ENCODE peak calls at places on chromosomes 4 and X, in seven cellular contexts. W is osteocyte, S is GM12865, M is stomach, I is A673, V is type B pancreatic cell, R is progenitor cell of endocrine pancreas. L is an unnamed sample.

GRCh38 chrX:139332441-139332840 is 198.1 kb upstream of the F9 start:
- DNase-seq in W (no peak), S (no peak), M (no peak), I (no peak), V (no peak), R (no peak), L (no peak)

GRCh38 chr4:182454440-182455013 is 211.3 kb downstream of the TENM3 start:
- DNase-seq in W (no peak), S (no peak), M (no peak), I (no peak), V (no peak), R (no peak), L (no peak)

GRCh38 chr4:76275486-76276126 is 24.1 kb downstream of the FAM47E start:
- DNase-seq in W (no peak), S (no peak), M (no peak), I (peak; percentile 2), V (no peak), R (no peak), L (no peak)

GRCh38 chr4:93814722-93815121 is 13.8 kb upstream of the ATOH1 start:
- DNase-seq in W (no peak), S (peak; percentile 10), M (no peak), I (no peak), V (no peak), R (no peak), L (no peak)

GRCh38 chrX:102560423-102561068 is 38.8 kb upstream of the ARMCX5 start:
- DNase-seq in W (no peak), S (no peak), M (no peak), I (no peak), V (no peak), R (no peak), L (no peak)

GRCh38 chrX:153465691-153466380 is 4.5 kb downstream of the HAUS7 start:
- DNase-seq in W (no peak), S (no peak), M (no peak), I (no peak), V (no peak), R (no peak), L (no peak)

GRCh38 chrX:2710496-2710895 is 19.4 kb downstream of the CD99 start:
- DNase-seq in W (no peak), S (no peak), M (no peak), I (peak; percentile 91), V (no peak), R (no peak), L (no peak)

GRCh38 chrX:137432609-137433008 is 133.3 kb upstream of the ZIC3 start:
- DNase-seq in W (no peak), S (peak; percentile 39), M (no peak), I (peak; percentile 55), V (no peak), R (no peak), L (no peak)

GRCh38 chr4:125390126-125390525 is 75.4 kb downstream of the FAT4 start:
- DNase-seq in W (no peak), S (no peak), M (no peak), I (no peak), V (no peak), R (no peak), L (no peak)

GRCh38 chr4:1850276-1850675 is 5.7 kb downstream of the LETM1 start:
- DNase-seq in W (no peak), S (no peak), M (no peak), I (no peak), V (no peak), R (no peak), L (no peak)

GRCh38 chr4:80360900-80361299 is 25.4 kb downstream of the CFAP299 start:
- DNase-seq in W (no peak), S (no peak), M (no peak), I (no peak), V (no peak), R (no peak), L (no peak)

GRCh38 chrX:154008521-154008920 is 11.2 kb downstream of the IRAK1 start:
- DNase-seq in W (no peak), S (peak; percentile 46), M (no peak), I (no peak), V (no peak), R (no peak), L (no peak)

GRCh38 chr4:168691621-168692376 is 194.9 kb downstream of the PALLD start:
- DNase-seq in W (no peak), S (no peak), M (no peak), I (no peak), V (no peak), R (no peak), L (no peak)

GRCh38 chr4:6641164-6641970 is 882 bp downstream of the MRFAP1 start:
- DNase-seq in W (no peak), S (peak; percentile 48), M (peak; percentile 40), I (no peak), V (no peak), R (no peak), L (no peak)

GRCh38 chr4:7813674-7814073 is 126.0 kb downstream of the AFAP1 start:
- DNase-seq in W (no peak), S (no peak), M (no peak), I (no peak), V (no peak), R (no peak), L (no peak)

GRCh38 chrX:69083785-69084184 is 81.5 kb downstream of the PJA1 start:
- DNase-seq in W (no peak), S (no peak), M (no peak), I (no peak), V (no peak), R (no peak), L (no peak)

GRCh38 chr4:84470204-84470785 is 28.8 kb downstream of the NKX6-1 start:
- DNase-seq in W (no peak), S (peak; percentile 20), M (no peak), I (peak; percentile 9), V (no peak), R (no peak), L (no peak)

GRCh38 chr4:17385403-17385802 is 126.5 kb downstream of the QDPR start:
- DNase-seq in W (no peak), S (peak; percentile 52), M (no peak), I (no peak), V (no peak), R (no peak), L (no peak)

GRCh38 chr4:1460967-1461868 is 55.0 kb upstream of the NKX1-1 start:
- DNase-seq in W (peak; percentile 73), S (no peak), M (peak; percentile 15), I (no peak), V (peak; percentile 62), R (no peak), L (no peak)

GRCh38 chr4:80070880-80071620 is 2.0 kb downstream of the ANTXR2 start:
- DNase-seq in W (no peak), S (no peak), M (no peak), I (no peak), V (no peak), R (no peak), L (no peak)

GRCh38 chr4:152063301-152064235 is 302.8 kb upstream of the GATB start:
- DNase-seq in W (no peak), S (no peak), M (peak; percentile 34), I (peak; percentile 10), V (no peak), R (no peak), L (no peak)

GRCh38 chr4:88792821-88793220 is 95.2 kb upstream of the NAP1L5 start:
- DNase-seq in W (no peak), S (no peak), M (no peak), I (no peak), V (no peak), R (no peak), L (no peak)

GRCh38 chr4:2793578-2793919 is 664 bp downstream of the SH3BP2 start:
- DNase-seq in W (peak; percentile 81), S (peak; percentile 11), M (peak; percentile 56), I (peak; percentile 42), V (no peak), R (no peak), L (no peak)

GRCh38 chr4:15964159-15964558 is 1.2 kb upstream of the FGFBP2 start:
- DNase-seq in W (no peak), S (no peak), M (no peak), I (no peak), V (no peak), R (no peak), L (no peak)
- TF ChIP-seq CTCF in W (no peak), S (no peak), M (no peak), I (peak; percentile 14), V (no peak), R (no peak), L (no peak)

GRCh38 chrX:53247928-53248327 is 22.9 kb upstream of the KDM5C start:
- DNase-seq in W (no peak), S (no peak), M (no peak), I (no peak), V (no peak), R (no peak), L (no peak)

GRCh38 chrX:53251307-53251706 is 26.3 kb upstream of the KDM5C start:
- DNase-seq in W (no peak), S (no peak), M (no peak), I (no peak), V (no peak), R (no peak), L (no peak)

GRCh38 chrX:53246231-53246630 is 21.2 kb upstream of the KDM5C start:
- DNase-seq in W (no peak), S (no peak), M (no peak), I (no peak), V (no peak), R (no peak), L (no peak)

GRCh38 chrX:53250556-53250955 is 25.5 kb upstream of the KDM5C start:
- DNase-seq in W (no peak), S (no peak), M (no peak), I (no peak), V (no peak), R (no peak), L (no peak)

GRCh38 chrX:53249387-53250042 is 24.5 kb upstream of the KDM5C start:
- DNase-seq in W (no peak), S (no peak), M (no peak), I (no peak), V (no peak), R (no peak), L (no peak)
- TF ChIP-seq CTCF in W (peak; percentile 29), S (no peak), M (no peak), I (no peak), V (no peak), R (no peak), L (no peak)

GRCh38 chr4:185224597-185224996 is 15.2 kb downstream of the SNX25 start:
- DNase-seq in W (no peak), S (no peak), M (no peak), I (no peak), V (no peak), R (no peak), L (no peak)
- TF ChIP-seq CTCF in W (peak; percentile 27), S (peak; percentile 4), M (no peak), I (no peak), V (peak; percentile 64), R (peak; percentile 26), L (no peak)

DNA sequence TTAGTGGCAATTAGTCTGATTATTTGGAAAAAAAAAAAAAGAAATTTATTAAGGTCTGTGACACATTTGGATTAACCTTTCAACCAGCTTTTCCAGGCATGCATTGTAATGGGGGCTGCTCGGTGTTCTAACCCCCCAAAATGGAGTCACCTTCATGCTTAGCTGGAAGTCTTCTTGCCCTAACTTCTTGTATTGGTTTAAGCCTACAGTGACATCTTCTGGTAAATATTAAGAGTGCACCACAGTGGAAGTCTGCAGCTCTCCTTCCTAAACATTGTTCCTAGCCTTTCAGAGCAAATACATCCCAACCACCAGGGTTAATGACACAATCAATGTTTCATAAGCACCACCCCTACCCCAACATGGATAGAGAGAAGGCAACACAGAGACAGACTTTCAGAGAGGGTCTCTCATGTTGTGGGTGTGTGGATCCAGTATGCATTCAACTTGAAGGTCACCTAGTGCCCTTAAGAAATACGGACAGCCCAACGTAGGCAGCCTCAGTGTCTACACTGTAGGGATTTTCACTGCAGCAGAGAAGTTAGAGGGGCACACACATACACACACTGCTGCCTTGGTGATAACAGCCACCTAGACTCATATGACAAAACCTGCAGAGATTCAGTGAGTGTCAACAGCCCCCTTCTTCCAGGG is 142.9 kb upstream of the MBNL3 start:
- DNase-seq in W (no peak), S (peak; percentile 23), M (no peak), I (peak; percentile 46), V (no peak), R (no peak), L (peak; percentile 22)
- TF ChIP-seq CTCF in W (peak; percentile 75), S (peak; percentile 24), M (peak; percentile 25), I (peak; percentile 60), V (peak; percentile 78), R (peak; percentile 67), L (no peak)

L was measured in vagina.